ENCODE peak calls at places on chromosomes 5 and 9, in four cellular contexts. Z is GM23338, T is spleen, C is stomach. E is an unnamed sample. For H3K4me1, the result is how much of the 10 kb centered on the place peaks cover.

GRCh38 chr9:5428172-5428571 is 9.6 kb downstream of the PLGRKT start:
- DNase-seq in Z (no peak), C (no peak), T (no peak), E (no peak)

GRCh38 chr5:116504593-116504992 is 70.0 kb downstream of the SEMA6A start:
- DNase-seq in Z (no peak), C (no peak), T (no peak), E (no peak)

GRCh38 chr9:33676746-33677505 is 118.4 kb upstream of the PRSS3 start:
- DNase-seq in T (peak), Z (peak), C (peak), E (peak)

GRCh38 chr9:97307500-97308163 is at the start of gene CCDC180:
- DNase-seq in Z (peak), T (peak), C (no peak), E (no peak)

GRCh38 chr9:35658894-35659220 is 765 bp downstream of the CCDC107 start:
- DNase-seq in Z (no peak), T (no peak), C (no peak), E (peak)

GRCh38 chr5:139600336-139600949 is 39.3 kb downstream of the UBE2D2 start:
- DNase-seq in T (no peak), Z (no peak), C (no peak), E (no peak)

GRCh38 chr5:93163010-93163663 is 417.9 kb downstream of the NR2F1-AS1 start:
- DNase-seq in Z (no peak), T (no peak), C (no peak), E (no peak)

GRCh38 chr9:70569070-70569772 is 154.8 kb upstream of the KLF9 start:
- DNase-seq in C (no peak), T (no peak), Z (no peak), E (no peak)

GRCh38 chr9:134642385-134643181 is 980 bp downstream of the COL5A1 start:
- DNase-seq in C (peak), T (no peak), Z (peak), E (peak)

GRCh38 chr9:96071245-96072124 is 196.0 kb downstream of the ERCC6L2 start:
- DNase-seq in T (no peak), C (no peak), Z (peak), E (no peak)

GRCh38 chr9:19127881-19128719 is 808 bp upstream of the PLIN2 start:
- DNase-seq in C (peak), T (peak), Z (peak), E (peak)

GRCh38 chr9:125189011-125189360 is 617 bp downstream of the PPP6C start:
- DNase-seq in C (peak), T (peak), Z (peak), E (peak)

GRCh38 chr5:107668154-107668932 is 2.4 kb downstream of the EFNA5 start:
- DNase-seq in T (no peak), Z (no peak), C (no peak), E (no peak)

GRCh38 chr9:133058550-133059320 is 3.0 kb upstream of the CEL start:
- DNase-seq in C (no peak), T (no peak), Z (no peak), E (no peak)

GRCh38 chr9:96574931-96575351 is 44.7 kb downstream of the CDC14B start:
- DNase-seq in C (no peak), T (no peak), Z (no peak), E (no peak)

GRCh38 chr5:153618857-153619256 is 128.4 kb downstream of the GRIA1 start:
- DNase-seq in T (no peak), C (no peak), Z (no peak), E (no peak)

GRCh38 chr5:173453167-173453566 is 125.0 kb upstream of the STC2 start:
- DNase-seq in C (no peak), T (no peak), Z (no peak), E (no peak)

GRCh38 chr5:150584561-150585335 is 55.7 kb upstream of the SYNPO start:
- DNase-seq in Z (no peak), T (no peak), C (no peak), E (peak)

GRCh38 chr5:139670369-139671095 is 22.4 kb downstream of the CXXC5 start:
- DNase-seq in T (peak), Z (no peak), C (no peak), E (peak)

GRCh38 chr5:1745190-1745805 is 54.3 kb downstream of the MRPL36 start:
- DNase-seq in Z (no peak), C (no peak), T (peak), E (peak)

GRCh38 chr9:133048595-133048994 is 13.2 kb upstream of the CEL start:
- DNase-seq in C (peak), T (no peak), Z (peak), E (peak)

GRCh38 chr5:32687167-32687831 is 23.8 kb upstream of the NPR3 start:
- DNase-seq in T (no peak), Z (no peak), C (peak), E (no peak)

GRCh38 chr5:181114284-181114843 is 16.6 kb downstream of the OR2V1 start:
- DNase-seq in T (no peak), Z (peak), C (no peak), E (no peak)

GRCh38 chr5:118022062-118022461 is 966.3 kb downstream of the DTWD2 start:
- DNase-seq in T (no peak), Z (no peak), C (no peak), E (no peak)

GRCh38 chr5:219492-219891 is 1.4 kb downstream of the SDHA start:
- DNase-seq in C (no peak), T (no peak), Z (no peak), E (no peak)

GRCh38 chr5:175347027-175347426 is 97.0 kb downstream of the DRD1 start:
- DNase-seq in C (no peak), Z (no peak), T (no peak), E (no peak)

GRCh38 chr5:112240011-112240410 is 179.1 kb downstream of the EPB41L4A start:
- DNase-seq in T (no peak), C (no peak), Z (peak), E (no peak)

GRCh38 chr9:127876026-127876763 is 1.3 kb downstream of the AK1 start:
- DNase-seq in Z (no peak), T (peak), C (no peak), E (peak)

GRCh38 chr9:85430659-85431370 is 310.9 kb downstream of the AGTPBP1 start:
- DNase-seq in Z (no peak), C (no peak), T (no peak), E (no peak)

GRCh38 chr9:136228107-136228875 is 17.3 kb downstream of the QSOX2 start:
- DNase-seq in T (no peak), Z (no peak), C (no peak), E (no peak)

GRCh38 chr5:89451263-89451662 is 568.3 kb upstream of the MEF2C start:
- DNase-seq in C (no peak), T (no peak), Z (peak), E (no peak)

GRCh38 chr5:154756871-154757646 is 1.9 kb downstream of the LARP1 start:
- DNase-seq in Z (peak), C (peak), T (peak), E (peak)

GRCh38 chr9:130426467-130426773 is 18.3 kb upstream of the ASS1 start:
- DNase-seq in T (no peak), Z (no peak), C (no peak), E (no peak)

GRCh38 chr5:169893010-169893409 is 87.3 kb downstream of the INSYN2B start:
- DNase-seq in C (no peak), T (no peak), Z (no peak), E (no peak)

GRCh38 chr9:78857371-78858225 is 560.7 kb downstream of the PSAT1 start:
- DNase-seq in Z (no peak), C (no peak), T (no peak), E (no peak)

GRCh38 chr5:141557681-141558136 is 61.1 kb downstream of the DIAPH1 start:
- DNase-seq in C (peak), T (peak), Z (peak), E (peak)
- TF ChIP-seq POLR2AphosphoS5 in C (peak), T (no peak), Z (peak), E (no peak)

GRCh38 chr5:132425009-132425937 is 55.8 kb downstream of the SLC22A5 start:
- DNase-seq in Z (no peak), C (no peak), T (peak), E (peak)
- H3K4me1 ChIP-seq in Z (under half), C (half or more), T (half or more), E (half or more)

GRCh38 chr5:31237159-31237558 is 43.7 kb downstream of the CDH6 start:
- DNase-seq in C (no peak), Z (peak), T (no peak), E (no peak)
- H3K4me3 ChIP-seq in C (no peak), Z (no peak), T (no peak), E (no peak)

GRCh38 chr5:176875014-176875550 is 24.1 kb downstream of the HK3 start:
- DNase-seq in C (no peak), T (no peak), Z (no peak), E (no peak)

GRCh38 chr5:176876506-176877431 is 22.4 kb downstream of the HK3 start:
- DNase-seq in C (no peak), Z (no peak), T (no peak), E (no peak)

GRCh38 chr5:176877793-176878331 is 21.3 kb downstream of the HK3 start:
- DNase-seq in C (no peak), T (no peak), Z (no peak), E (no peak)

GRCh38 chr5:176874198-176874780 is 24.9 kb downstream of the HK3 start:
- DNase-seq in T (no peak), C (no peak), Z (no peak), E (no peak)

GRCh38 chr5:176875783-176876505 is 23.2 kb downstream of the HK3 start:
- DNase-seq in C (no peak), Z (no peak), T (no peak), E (no peak)
- TF ChIP-seq POLR2AphosphoS5 in C (no peak), Z (no peak), T (peak), E (no peak)